ENCODE peak calls at places on chromosomes 16 and 17, in five cellular contexts. U, V, H, A and P are unnamed samples.

GRCh38 chr16:78129349-78129748 is 29.9 kb downstream of the WWOX start:
- DNase-seq in U (no peak), V (no peak), H (no peak), A (no peak), P (no peak)

GRCh38 chr16:10970065-10970464 is 25.7 kb downstream of the CLEC16A start:
- DNase-seq in U (no peak), V (no peak), H (peak; percentile 54), A (no peak), P (no peak)

GRCh38 chr17:42873321-42873720 is 22.3 kb downstream of the AOC3 start:
- DNase-seq in U (no peak), V (no peak), H (no peak), A (peak; percentile 22), P (no peak)

GRCh38 chr17:28345420-28346198 is 10.0 kb downstream of the TNFAIP1 start:
- DNase-seq in U (no peak), V (peak; percentile 65), H (peak; percentile 64), A (no peak), P (no peak)

GRCh38 chr17:45050680-45051059 is 762 bp downstream of the DCAKD start:
- DNase-seq in U (peak; percentile 45), V (peak; percentile 4), H (peak; percentile 35), A (peak; percentile 45), P (peak; percentile 57)

GRCh38 chr16:57409870-57410585 is 5.5 kb downstream of the CCL17 start:
- DNase-seq in U (no peak), V (peak; percentile 75), H (no peak), A (no peak), P (no peak)

GRCh38 chr17:81845881-81846742 is 11.3 kb upstream of the PPP1R27 start:
- DNase-seq in U (no peak), V (no peak), H (no peak), A (no peak), P (no peak)

GRCh38 chr17:77957869-77958715 is at the start of gene TNRC6C:
- DNase-seq in U (peak; percentile 100), V (peak; percentile 76), H (peak; percentile 99), A (peak; percentile 100), P (peak; percentile 100)

GRCh38 chr17:83116783-83117555 is 37.6 kb downstream of the METRNL start:
- DNase-seq in U (no peak), V (no peak), H (no peak), A (no peak), P (no peak)

GRCh38 chr17:82941021-82942001 is 101.5 kb upstream of the ZNF750 start:
- DNase-seq in U (no peak), V (no peak), H (no peak), A (no peak), P (no peak)

GRCh38 chr16:72898216-72898825 is 149.6 kb downstream of the ZFHX3 start:
- DNase-seq in U (no peak), V (no peak), H (no peak), A (no peak), P (no peak)

GRCh38 chr16:4376126-4376819 is 4.6 kb downstream of the VASN start:
- DNase-seq in U (no peak), V (peak; percentile 93), H (peak; percentile 87), A (peak; percentile 4), P (no peak)

GRCh38 chr16:27217256-27217655 is 13.9 kb downstream of the KDM8 start:
- DNase-seq in U (peak; percentile 29), V (no peak), H (peak; percentile 81), A (peak; percentile 36), P (no peak)

GRCh38 chr16:19330801-19331484 is 45.4 kb downstream of the CLEC19A start:
- DNase-seq in U (peak; percentile 41), V (peak; percentile 73), H (peak; percentile 74), A (no peak), P (no peak)

GRCh38 chr16:12569061-12569460 is 234.6 kb downstream of the CPPED1 start:
- DNase-seq in U (no peak), V (no peak), H (no peak), A (no peak), P (no peak)

GRCh38 chr16:29742683-29743275 is 3.0 kb downstream of the C16orf54 start:
- DNase-seq in U (no peak), V (no peak), H (no peak), A (no peak), P (no peak)

GRCh38 chr17:55053855-55054254 is 85.3 kb downstream of the STXBP4 start:
- DNase-seq in U (no peak), V (no peak), H (no peak), A (no peak), P (peak; percentile 20)

GRCh38 chr16:71383054-71383773 is 24.7 kb downstream of the CALB2 start:
- DNase-seq in U (no peak), V (peak; percentile 25), H (peak; percentile 29), A (peak; percentile 43), P (no peak)

GRCh38 chr17:81338301-81339179 is 43.4 kb upstream of the SLC38A10 start:
- DNase-seq in U (no peak), V (no peak), H (peak; percentile 36), A (no peak), P (no peak)

GRCh38 chr16:58001781-58002410 is 689 bp downstream of the USB1 start:
- DNase-seq in U (no peak), V (no peak), H (no peak), A (no peak), P (peak; percentile 19)

GRCh38 chr17:19671433-19671832 is 22.9 kb downstream of the ALDH3A2 start:
- DNase-seq in U (no peak), V (no peak), H (no peak), A (no peak), P (no peak)

GRCh38 chr16:4207229-4207628 is 34.7 kb downstream of the SRL start:
- DNase-seq in U (no peak), V (no peak), H (no peak), A (no peak), P (no peak)

GRCh38 chr16:19589771-19590302 is 34.3 kb downstream of the VPS35L start:
- DNase-seq in U (no peak), V (no peak), H (peak; percentile 38), A (no peak), P (no peak)

GRCh38 chr16:70700101-70701020 is 14.5 kb upstream of the MTSS2 start:
- DNase-seq in U (no peak), V (no peak), H (no peak), A (no peak), P (no peak)

DNA sequence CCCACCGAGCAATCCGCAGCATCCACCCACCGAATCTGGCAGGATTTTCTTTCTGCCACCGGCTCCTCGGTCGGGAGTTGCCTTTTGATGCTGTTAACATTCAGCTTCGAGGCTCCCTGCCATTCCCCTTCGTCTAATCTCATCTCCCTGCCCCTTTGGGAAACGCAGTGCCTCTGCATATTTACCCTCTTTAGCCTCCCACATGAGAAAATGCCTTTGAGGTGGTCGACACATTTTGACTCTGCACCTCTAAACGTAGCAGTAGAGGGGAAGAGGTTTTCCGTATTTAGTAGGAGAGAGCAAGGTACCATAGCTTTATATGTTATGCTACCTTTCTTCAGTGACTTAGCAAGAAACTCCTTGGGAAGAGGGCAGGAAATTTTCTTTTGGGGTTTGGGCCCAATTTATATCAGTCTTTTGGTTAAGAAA is 1.2 kb downstream of the PAFAH1B1 start:
- DNase-seq in U (no peak), V (no peak), H (no peak), A (no peak), P (no peak)
- H3K27ac ChIP-seq in U (peak overlapping the region; percentile 98), V (peak overlapping the region; percentile 86), H (peak overlapping the region; percentile 89), A (peak overlapping the region; percentile 99), P (peak overlapping the region; percentile 80)

GRCh38 chr16:69143116-69143515 is 10.7 kb downstream of the UTP4 start:
- DNase-seq in U (peak; percentile 40), V (no peak), H (no peak), A (peak; percentile 7), P (no peak)
- TF ChIP-seq CTCF in U (no peak), V (no peak), H (no peak), A (no peak), P (no peak)

DNA sequence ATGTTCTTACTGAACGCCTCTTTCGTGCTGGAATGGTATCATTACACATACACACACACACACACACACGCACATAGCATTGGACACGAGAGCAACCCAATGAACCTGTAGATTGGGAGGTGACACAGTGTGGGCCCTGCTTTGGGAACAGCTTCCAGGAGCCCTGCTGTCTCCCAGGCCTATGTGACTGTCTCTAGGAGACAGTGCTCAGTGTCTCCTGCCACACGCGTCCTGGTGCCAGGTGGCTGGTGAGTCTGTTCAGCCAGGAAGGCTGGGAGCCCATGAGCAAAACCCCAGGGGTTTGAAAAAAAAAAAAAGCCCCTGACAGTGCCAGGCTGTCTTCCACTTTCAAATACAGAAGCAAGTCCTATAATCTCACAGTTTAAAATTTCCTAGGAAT is 2.4 kb upstream of the SPOP start:
- DNase-seq in U (no peak), V (no peak), H (no peak), A (no peak), P (no peak)
- H3K4me2 ChIP-seq in U (no peak overlapping the region), V (no peak overlapping the region), H (no peak overlapping the region), A (no peak overlapping the region), P (no peak overlapping the region)

DNA sequence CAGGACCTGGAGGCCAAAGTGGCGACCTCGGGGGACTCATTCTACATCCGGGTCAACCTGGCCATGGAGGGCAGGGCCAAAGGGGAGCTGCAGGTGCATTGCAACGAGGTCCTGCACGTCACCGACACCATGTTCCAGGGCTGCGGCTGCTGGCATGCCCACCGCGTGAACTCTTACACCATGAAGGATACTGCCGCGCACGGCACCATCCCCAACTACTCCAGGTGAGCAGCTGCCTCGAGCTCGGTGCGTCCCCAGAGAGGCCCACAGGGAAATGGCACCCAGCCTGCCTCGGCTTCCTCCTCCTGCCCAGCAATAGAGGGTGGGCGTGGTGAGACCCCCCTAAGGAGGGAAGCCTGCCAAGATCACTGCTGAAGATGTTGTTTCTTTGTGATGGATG is 17.9 kb downstream of the SGSH start:
- DNase-seq in U (no peak), V (no peak), H (no peak), A (no peak), P (no peak)
- H3K27ac ChIP-seq in U (no peak overlapping the region), V (no peak overlapping the region), H (no peak overlapping the region), A (no peak overlapping the region), P (no peak overlapping the region)

GRCh38 chr17:60573139-60573975 is 26.6 kb upstream of the PPM1D start:
- DNase-seq in U (no peak), V (no peak), H (peak; percentile 91), A (no peak), P (no peak)

GRCh38 chr17:60583008-60583407 is 17.0 kb upstream of the PPM1D start:
- DNase-seq in U (no peak), V (no peak), H (no peak), A (no peak), P (no peak)

GRCh38 chr17:60579551-60579950 is 20.4 kb upstream of the PPM1D start:
- DNase-seq in U (no peak), V (no peak), H (no peak), A (no peak), P (no peak)

GRCh38 chr17:60579090-60579489 is 20.9 kb upstream of the PPM1D start:
- DNase-seq in U (no peak), V (no peak), H (peak; percentile 18), A (no peak), P (no peak)

GRCh38 chr17:60577147-60577925 is 22.7 kb upstream of the PPM1D start:
- DNase-seq in U (no peak), V (no peak), H (peak; percentile 47), A (no peak), P (no peak)
- TF ChIP-seq CTCF in U (peak; percentile 40), V (no peak), H (peak; percentile 11), A (no peak), P (peak; percentile 28)